ENCODE peak calls at places on chromosomes 12 and 14, in seven cellular contexts. O is mesenchymal stem cell, D is H1, G is IMR-90, S is neuronal stem cell, X is H9, P is mesendoderm. V is an unnamed sample.

GRCh38 chr12:108112815-108113556 is 16.1 kb upstream of the WSCD2 start:
- DNase-seq in D (peak), X (peak), O (no peak), P (peak), S (peak), G (no peak), V (no peak)

GRCh38 chr14:93536945-93537344 is 106.2 kb downstream of the UNC79 start:
- DNase-seq in P (peak), S (no peak), G (no peak), D (no peak), O (no peak), X (peak), V (no peak)

GRCh38 chr14:54487771-54488170 is 1.0 kb downstream of the GMFB start:
- DNase-seq in P (peak), G (peak), D (no peak), S (no peak), O (peak), X (no peak), V (peak)

GRCh38 chr14:68784995-68785816 is 7.7 kb downstream of the ZFP36L1 start:
- DNase-seq in P (no peak), O (peak), D (no peak), X (no peak), S (no peak), G (peak), V (peak)

GRCh38 chr12:110937104-110937641 is 16.8 kb upstream of the MYL2 start:
- DNase-seq in G (peak), O (peak), X (peak), D (peak), S (peak), P (peak), V (peak)

GRCh38 chr14:74400328-74400727 is 25.7 kb downstream of the SYNDIG1L start:
- DNase-seq in D (peak), S (no peak), X (peak), G (no peak), P (peak), O (peak), V (peak)

GRCh38 chr12:49741882-49742620 is 694 bp downstream of the TMBIM6 start:
- DNase-seq in O (peak), D (peak), X (peak), P (peak), G (peak), S (no peak), V (peak)

GRCh38 chr12:106135781-106136180 is 3.0 kb downstream of the NUAK1 start:
- DNase-seq in D (no peak), P (no peak), G (peak), O (peak), X (no peak), S (no peak), V (no peak)

GRCh38 chr12:104637616-104638015 is 180.9 kb downstream of the CHST11 start:
- DNase-seq in S (no peak), X (no peak), D (no peak), O (no peak), P (no peak), G (no peak), V (no peak)

GRCh38 chr14:99604766-99605298 is 825 bp upstream of the CCDC85C start:
- DNase-seq in P (peak), X (no peak), G (peak), S (no peak), O (peak), D (no peak), V (peak)

GRCh38 chr14:91283666-91284065 is 39.2 kb upstream of the GPR68 start:
- DNase-seq in D (no peak), S (no peak), O (no peak), X (no peak), P (no peak), G (peak), V (no peak)
- H3K18ac ChIP-seq in D (no peak), S (no peak), O (peak), X (no peak), P (no peak), G (peak), V (peak)

GRCh38 chr14:22003471-22003870 is 329.9 kb upstream of the OR4E1 start:
- DNase-seq in X (no peak), P (no peak), D (no peak), S (no peak), O (no peak), G (no peak), V (no peak)

GRCh38 chr14:22002860-22003284 is 329.3 kb upstream of the OR4E1 start:
- DNase-seq in D (no peak), S (peak), X (peak), G (no peak), O (no peak), P (peak), V (no peak)

GRCh38 chr14:21997300-21997699 is 323.7 kb upstream of the OR4E1 start:
- DNase-seq in P (peak), S (peak), D (no peak), G (peak), O (peak), X (peak), V (peak)

GRCh38 chr14:21995332-21995731 is 321.7 kb upstream of the OR4E1 start:
- DNase-seq in P (no peak), D (no peak), G (no peak), X (no peak), O (no peak), S (no peak), V (no peak)

DNA sequence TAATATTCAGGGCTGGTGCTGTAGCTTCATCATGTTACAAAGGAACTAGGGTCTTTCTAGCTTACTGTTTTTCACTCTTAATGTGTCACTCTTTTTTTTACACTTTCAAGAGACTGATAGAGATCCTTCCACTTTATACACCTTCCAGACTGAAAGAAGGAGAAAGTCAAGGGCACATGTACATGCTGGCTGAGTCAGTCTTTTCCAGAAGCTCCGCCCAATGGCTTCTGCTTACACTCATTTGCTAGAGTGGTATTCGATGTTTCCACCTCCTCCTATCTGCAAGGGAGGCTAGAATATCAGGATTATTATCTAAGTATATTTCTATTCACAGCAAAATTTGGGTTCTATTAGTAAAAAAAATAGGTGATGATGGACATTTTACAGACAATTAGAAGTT is 325.8 kb upstream of the OR4E1 start:
- DNase-seq in X (no peak), P (no peak), G (no peak), D (no peak), O (no peak), S (no peak), V (no peak)
- H3K18ac ChIP-seq in X (no peak), P (no peak), G (no peak), D (no peak), O (no peak), S (no peak), V (no peak)

GRCh38 chr12:123960029-123960428 is 12.6 kb downstream of the CCDC92 start:
- DNase-seq in D (no peak), G (no peak), O (no peak), P (no peak), X (no peak), S (no peak), V (no peak)
- H3K18ac ChIP-seq in D (no peak), G (no peak), O (no peak), P (no peak), X (no peak), S (no peak), V (no peak)

GRCh38 chr14:91521058-91521721 is 11.1 kb upstream of the PPP4R3A start:
- DNase-seq in S (no peak), G (no peak), O (no peak), D (no peak), X (no peak), P (no peak), V (no peak)
- H3K18ac ChIP-seq in S (no peak), G (no peak), O (no peak), D (no peak), X (no peak), P (no peak), V (no peak)

GRCh38 chr12:115572440-115572839 is 705.1 kb downstream of the MED13L start:
- DNase-seq in S (no peak), G (peak), X (no peak), P (no peak), D (no peak), O (peak), V (no peak)

GRCh38 chr12:115574831-115575230 is 702.7 kb downstream of the MED13L start:
- DNase-seq in X (no peak), P (no peak), D (no peak), O (no peak), S (no peak), G (no peak), V (no peak)

GRCh38 chr12:115571446-115571845 is 706.0 kb downstream of the MED13L start:
- DNase-seq in S (no peak), G (no peak), D (no peak), P (no peak), X (no peak), O (no peak), V (no peak)

DNA sequence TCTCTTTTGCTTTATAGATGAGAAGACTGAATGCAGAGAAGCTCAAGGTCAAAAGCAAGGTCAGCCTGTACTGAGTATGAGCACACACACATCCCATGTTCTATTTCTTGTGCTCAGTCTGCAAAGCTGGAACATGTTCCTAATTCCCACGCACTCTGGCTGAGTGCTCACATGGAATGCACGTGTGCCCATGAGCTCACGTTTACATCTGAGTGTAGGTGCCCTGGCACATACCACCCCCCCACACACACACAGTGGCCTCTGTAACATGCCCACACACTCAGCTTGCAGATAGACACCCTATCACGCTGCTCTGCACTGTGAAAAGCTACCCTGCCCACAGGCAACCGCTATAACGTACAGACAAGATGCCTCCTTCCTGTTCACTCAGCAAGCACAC is 700.1 kb downstream of the MED13L start:
- DNase-seq in D (no peak), P (no peak), O (no peak), X (no peak), S (no peak), G (no peak), V (no peak)
- H3K18ac ChIP-seq in D (no peak), P (no peak), O (no peak), X (no peak), S (peak), G (no peak), V (no peak)

DNA sequence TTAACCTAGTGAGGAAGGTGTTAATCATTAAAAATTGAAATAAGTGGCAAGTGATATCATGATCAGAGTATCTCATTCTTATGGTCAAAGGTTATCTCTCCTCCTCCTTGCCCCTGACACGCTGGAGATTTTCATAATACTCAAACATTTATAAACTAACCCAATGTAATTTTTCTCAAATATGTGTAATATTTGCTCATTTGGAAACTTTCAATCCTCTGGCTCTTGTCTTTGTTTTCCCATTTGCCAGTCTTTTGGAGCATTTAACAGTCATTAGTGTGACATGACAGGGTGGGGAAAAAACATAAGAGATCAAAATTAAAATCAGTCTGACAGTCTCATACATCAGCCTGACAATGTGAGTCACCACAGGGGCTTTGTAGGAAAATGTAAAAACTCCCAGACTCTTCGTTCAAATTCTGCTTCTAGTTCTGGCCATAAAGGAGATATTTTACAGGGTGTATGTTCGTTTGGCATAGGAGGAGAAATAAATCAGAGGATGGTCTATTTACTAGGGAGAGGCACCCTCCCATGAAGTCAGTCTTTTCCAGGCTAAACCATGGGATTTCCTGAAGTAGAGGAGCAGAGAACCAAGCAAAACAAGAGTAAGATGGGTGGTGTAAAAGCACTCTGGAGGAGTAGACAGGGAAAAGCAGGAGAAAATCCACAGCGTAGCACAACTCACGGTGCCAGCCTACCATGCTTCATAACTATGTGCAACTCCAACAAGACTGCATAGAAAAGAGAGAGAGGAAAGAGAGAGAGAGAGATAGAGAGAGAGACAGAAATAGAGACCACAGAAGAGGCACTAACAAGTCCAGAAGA is 369.2 kb upstream of the PDE3A start:
- DNase-seq in O (peak), X (no peak), P (no peak), G (no peak), D (no peak), S (no peak), V (no peak)
- H3K18ac ChIP-seq in O (no peak), X (no peak), P (no peak), G (peak), D (no peak), S (no peak), V (no peak)

GRCh38 chr14:94904636-94905035 is 134.7 kb upstream of the GSC start:
- DNase-seq in G (peak), D (peak), O (peak), X (no peak), P (peak), S (peak), V (peak)

GRCh38 chr14:94907626-94908261 is 137.8 kb upstream of the GSC start:
- DNase-seq in S (no peak), P (no peak), G (no peak), O (no peak), D (no peak), X (no peak), V (no peak)

GRCh38 chr14:94906991-94907587 is 137.2 kb upstream of the GSC start:
- DNase-seq in D (no peak), O (no peak), G (no peak), P (no peak), S (no peak), X (no peak), V (no peak)

GRCh38 chr14:94906577-94906976 is 136.7 kb upstream of the GSC start:
- DNase-seq in P (no peak), X (no peak), G (no peak), S (no peak), D (no peak), O (no peak), V (no peak)

DNA sequence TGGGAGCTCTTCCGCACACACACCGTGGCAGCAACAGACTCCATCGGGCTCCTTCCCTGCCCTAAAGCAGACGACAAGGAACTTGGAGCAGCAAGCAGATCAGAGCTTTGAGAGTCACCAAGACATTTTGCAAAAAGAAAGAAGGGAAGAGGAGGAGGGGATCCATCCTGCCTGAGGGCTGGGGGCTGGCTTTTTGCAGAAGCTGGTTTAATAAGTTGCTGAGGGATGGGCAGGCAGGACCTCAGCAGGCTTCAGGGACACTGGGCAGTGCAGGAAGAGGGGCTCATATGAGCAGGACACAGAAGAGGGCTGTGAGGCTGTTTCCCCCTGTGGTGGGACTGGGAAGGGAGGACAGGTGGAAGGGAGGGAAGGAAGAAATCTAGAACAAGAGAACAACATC is 133.4 kb upstream of the GSC start:
- DNase-seq in S (no peak), X (no peak), D (no peak), O (no peak), G (no peak), P (no peak), V (no peak)
- H3K18ac ChIP-seq in S (peak), X (no peak), D (no peak), O (no peak), G (no peak), P (no peak), V (no peak)

DNA sequence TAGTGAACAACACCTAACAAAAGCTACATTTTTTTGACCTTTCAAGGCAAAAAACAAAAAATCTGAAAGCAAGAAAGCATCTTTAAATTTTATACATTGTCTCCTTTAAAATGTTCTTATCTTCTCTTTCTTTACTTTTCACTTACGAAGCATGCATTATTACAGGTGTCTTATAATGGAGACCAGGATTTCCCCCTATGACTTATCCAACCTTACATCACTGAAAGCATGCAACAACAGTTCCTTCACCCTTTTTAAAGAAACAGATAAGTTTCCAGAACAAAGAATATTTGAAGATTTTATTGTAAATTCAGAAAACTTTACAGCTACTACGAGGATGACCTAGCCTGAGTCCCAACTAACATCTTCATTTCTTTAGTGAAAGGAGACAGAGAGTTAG is 277.2 kb downstream of the AKAP6 start:
- DNase-seq in X (no peak), G (no peak), O (no peak), P (no peak), S (no peak), D (no peak), V (no peak)
- H3K18ac ChIP-seq in X (no peak), G (no peak), O (no peak), P (no peak), S (no peak), D (no peak), V (no peak)

GRCh38 chr12:119659289-119659897 is 8.5 kb upstream of the PRKAB1 start:
- DNase-seq in P (no peak), X (no peak), O (peak), D (no peak), G (peak), S (peak), V (peak)
- H3K18ac ChIP-seq in P (no peak), X (no peak), O (no peak), D (no peak), G (no peak), S (no peak), V (no peak)

GRCh38 chr12:68665016-68665569 is 21.7 kb upstream of the NUP107 start:
- DNase-seq in O (no peak), D (no peak), P (no peak), X (no peak), S (no peak), G (no peak), V (no peak)
- H3K18ac ChIP-seq in O (no peak), D (no peak), P (no peak), X (no peak), S (no peak), G (no peak), V (no peak)

V was measured in trophoblast cell.